ENCODE peak calls at places on chromosome 1, in six cellular contexts. Y is GDM1; H is T follicular helper cell; L is activated naive CD8-positive, alpha-beta T cell treated with anti-CD3 and anti-CD28 coated beads for 36 hours; M is AG08396; C is astrocyte of the spinal cord. I is an unnamed sample.

GRCh38 chr1:167582064-167582463 is 28.5 kb upstream of the CREG1 start:
- DNase-seq in Y (no peak), H (no peak), L (no peak), M (no peak), C (no peak), I (no peak)

GRCh38 chr1:170218261-170218660 is 72.5 kb downstream of the NTMT2 start:
- DNase-seq in Y (no peak), H (no peak), L (no peak), M (no peak), C (no peak), I (no peak)

GRCh38 chr1:3746784-3747521 is 5.3 kb upstream of the CCDC27 start:
- DNase-seq in Y (no peak), H (peak; percentile 79), L (peak; percentile 90), M (peak; percentile 97), C (peak; percentile 75), I (peak; percentile 79)

GRCh38 chr1:218739426-218739825 is 394.3 kb downstream of the TGFB2 start:
- DNase-seq in Y (no peak), H (no peak), L (no peak), M (no peak), C (peak; percentile 65), I (no peak)

GRCh38 chr1:241608379-241609033 is 31.7 kb downstream of the CHML start:
- DNase-seq in Y (no peak), H (no peak), L (no peak), M (no peak), C (peak; percentile 54), I (no peak)

GRCh38 chr1:190175320-190175719 is 302.3 kb downstream of the BRINP3 start:
- DNase-seq in Y (no peak), H (no peak), L (no peak), M (no peak), C (peak; percentile 50), I (no peak)

GRCh38 chr1:226615876-226616275 is 67.3 kb downstream of the STUM start:
- DNase-seq in Y (no peak), H (no peak), L (no peak), M (no peak), C (no peak), I (no peak)

GRCh38 chr1:153801786-153802697 is 26.8 kb downstream of the SLC27A3 start:
- DNase-seq in Y (no peak), H (no peak), L (no peak), M (no peak), C (no peak), I (no peak)

GRCh38 chr1:61092643-61093042 is 10.3 kb downstream of the NFIA start:
- DNase-seq in Y (no peak), H (no peak), L (no peak), M (no peak), C (no peak), I (no peak)

GRCh38 chr1:245094092-245094491 is 60.7 kb upstream of the KIF26B start:
- DNase-seq in Y (no peak), H (no peak), L (no peak), M (no peak), C (no peak), I (no peak)

GRCh38 chr1:115865704-115866380 is 24.9 kb upstream of the NHLH2 start:
- DNase-seq in Y (no peak), H (no peak), L (no peak), M (no peak), C (no peak), I (no peak)

GRCh38 chr1:10179751-10180150 is 30.6 kb upstream of the KIF1B start:
- DNase-seq in Y (no peak), H (no peak), L (no peak), M (no peak), C (no peak), I (no peak)

GRCh38 chr1:109197163-109198042 is 16.3 kb upstream of the SARS1 start:
- DNase-seq in Y (no peak), H (no peak), L (no peak), M (peak; percentile 91), C (peak; percentile 95), I (no peak)

GRCh38 chr1:153587314-153587713 is 21.7 kb upstream of the S100A2 start:
- DNase-seq in Y (no peak), H (no peak), L (no peak), M (no peak), C (no peak), I (no peak)

GRCh38 chr1:218699411-218699810 is 354.3 kb downstream of the TGFB2 start:
- DNase-seq in Y (no peak), H (no peak), L (no peak), M (no peak), C (no peak), I (no peak)

GRCh38 chr1:196464545-196464944 is 143.7 kb downstream of the KCNT2 start:
- DNase-seq in Y (no peak), H (no peak), L (no peak), M (peak; percentile 7), C (peak; percentile 52), I (no peak)

GRCh38 chr1:161233102-161233501 is 4.9 kb downstream of the NR1I3 start:
- DNase-seq in Y (no peak), H (no peak), L (no peak), M (no peak), C (no peak), I (no peak)

GRCh38 chr1:63799810-63800209 is 26.0 kb downstream of the ROR1 start:
- DNase-seq in Y (no peak), H (no peak), L (no peak), M (peak; percentile 14), C (no peak), I (no peak)

I was measured in RPMI8226.